ENCODE peak calls at places on chromosomes 16 and 17, in nine cellular contexts. One of them, this sample, is unnamed.

GRCh38 chr17:76092526-76093413 is 10.8 kb downstream of the EXOC7 start:
- DNase-seq in AG09309: no peak
- DNase-seq in fibroblast of mammary gland: no peak
- DNase-seq in progenitor cell of endocrine pancreas: no peak
- DNase-seq in sigmoid colon: no peak
- DNase-seq in osteoblast: peak; percentile 37
- DNase-seq in dorsolateral prefrontal cortex: no peak
- DNase-seq in GM13977: no peak
- DNase-seq in AG04450: no peak
- DNase-seq in this sample: no peak

GRCh38 chr16:77807-78443 is at the start of gene MPG:
- DNase-seq in fibroblast of mammary gland: peak; percentile 70
- DNase-seq in dorsolateral prefrontal cortex: peak; percentile 91
- DNase-seq in sigmoid colon: peak; percentile 95
- DNase-seq in AG09309: no peak
- DNase-seq in osteoblast: peak; percentile 100
- DNase-seq in progenitor cell of endocrine pancreas: peak; percentile 70
- DNase-seq in AG04450: no peak
- DNase-seq in GM13977: peak; percentile 100
- DNase-seq in this sample: peak; percentile 77

GRCh38 chr17:62805234-62805633 is 2.9 kb downstream of the MARCHF10 start:
- DNase-seq in AG04450: no peak
- DNase-seq in sigmoid colon: no peak
- DNase-seq in osteoblast: peak; percentile 91
- DNase-seq in fibroblast of mammary gland: peak; percentile 46
- DNase-seq in AG09309: no peak
- DNase-seq in progenitor cell of endocrine pancreas: no peak
- DNase-seq in dorsolateral prefrontal cortex: no peak
- DNase-seq in GM13977: no peak
- DNase-seq in this sample: no peak

GRCh38 chr17:792277-792676 is 10.1 kb downstream of the MRM3 start:
- DNase-seq in progenitor cell of endocrine pancreas: no peak
- DNase-seq in dorsolateral prefrontal cortex: no peak
- DNase-seq in osteoblast: no peak
- DNase-seq in AG04450: no peak
- DNase-seq in fibroblast of mammary gland: peak; percentile 27
- DNase-seq in sigmoid colon: peak; percentile 43
- DNase-seq in GM13977: no peak
- DNase-seq in AG09309: no peak
- DNase-seq in this sample: no peak

GRCh38 chr16:558298-559020 is 1.7 kb upstream of the PRR35 start:
- DNase-seq in AG04450: no peak
- DNase-seq in AG09309: no peak
- DNase-seq in sigmoid colon: no peak
- DNase-seq in fibroblast of mammary gland: no peak
- DNase-seq in progenitor cell of endocrine pancreas: no peak
- DNase-seq in GM13977: peak; percentile 46
- DNase-seq in dorsolateral prefrontal cortex: no peak
- DNase-seq in osteoblast: peak; percentile 94
- DNase-seq in this sample: no peak

GRCh38 chr17:44767493-44767892 is 8.7 kb downstream of the ADAM11 start:
- DNase-seq in progenitor cell of endocrine pancreas: no peak
- DNase-seq in sigmoid colon: no peak
- DNase-seq in GM13977: no peak
- DNase-seq in dorsolateral prefrontal cortex: no peak
- DNase-seq in AG09309: no peak
- DNase-seq in fibroblast of mammary gland: no peak
- DNase-seq in osteoblast: peak; percentile 76
- DNase-seq in AG04450: no peak
- DNase-seq in this sample: no peak

GRCh38 chr16:65618335-65618734 is 496.5 kb upstream of the CDH11 start:
- DNase-seq in fibroblast of mammary gland: no peak
- DNase-seq in dorsolateral prefrontal cortex: no peak
- DNase-seq in AG04450: no peak
- DNase-seq in sigmoid colon: no peak
- DNase-seq in osteoblast: no peak
- DNase-seq in GM13977: no peak
- DNase-seq in AG09309: no peak
- DNase-seq in progenitor cell of endocrine pancreas: no peak
- DNase-seq in this sample: no peak

GRCh38 chr17:30599424-30600061 is 122.3 kb downstream of the GOSR1 start:
- DNase-seq in progenitor cell of endocrine pancreas: no peak
- DNase-seq in sigmoid colon: no peak
- DNase-seq in AG04450: no peak
- DNase-seq in AG09309: no peak
- DNase-seq in fibroblast of mammary gland: no peak
- DNase-seq in dorsolateral prefrontal cortex: no peak
- DNase-seq in osteoblast: no peak
- DNase-seq in GM13977: no peak
- DNase-seq in this sample: no peak

GRCh38 chr16:57938936-57939871 is 31.7 kb downstream of the CNGB1 start:
- DNase-seq in progenitor cell of endocrine pancreas: no peak
- DNase-seq in osteoblast: peak; percentile 77
- DNase-seq in AG04450: no peak
- DNase-seq in sigmoid colon: no peak
- DNase-seq in GM13977: no peak
- DNase-seq in dorsolateral prefrontal cortex: peak; percentile 49
- DNase-seq in fibroblast of mammary gland: peak; percentile 66
- DNase-seq in AG09309: peak; percentile 62
- DNase-seq in this sample: peak; percentile 72

GRCh38 chr16:14013571-14014283 is 57.4 kb upstream of the MRTFB start:
- DNase-seq in GM13977: no peak
- DNase-seq in dorsolateral prefrontal cortex: no peak
- DNase-seq in AG09309: peak; percentile 79
- DNase-seq in progenitor cell of endocrine pancreas: no peak
- DNase-seq in sigmoid colon: no peak
- DNase-seq in AG04450: peak; percentile 86
- DNase-seq in fibroblast of mammary gland: peak; percentile 99
- DNase-seq in osteoblast: peak; percentile 86
- DNase-seq in this sample: peak; percentile 58

GRCh38 chr16:87178177-87178863 is 138.9 kb downstream of the C16orf95 start:
- DNase-seq in AG09309: no peak
- DNase-seq in fibroblast of mammary gland: no peak
- DNase-seq in AG04450: no peak
- DNase-seq in sigmoid colon: no peak
- DNase-seq in progenitor cell of endocrine pancreas: no peak
- DNase-seq in GM13977: no peak
- DNase-seq in osteoblast: no peak
- DNase-seq in dorsolateral prefrontal cortex: no peak
- DNase-seq in this sample: no peak

GRCh38 chr17:35804658-35805192 is 4.6 kb upstream of the TAF15 start:
- DNase-seq in progenitor cell of endocrine pancreas: no peak
- DNase-seq in AG09309: peak; percentile 93
- DNase-seq in AG04450: peak; percentile 84
- DNase-seq in osteoblast: peak; percentile 98
- DNase-seq in GM13977: peak; percentile 89
- DNase-seq in sigmoid colon: peak; percentile 73
- DNase-seq in fibroblast of mammary gland: peak; percentile 94
- DNase-seq in dorsolateral prefrontal cortex: no peak
- DNase-seq in this sample: peak; percentile 96

GRCh38 chr17:58330997-58331814 is 2.6 kb upstream of the TSPOAP1 start:
- DNase-seq in AG09309: no peak
- DNase-seq in AG04450: no peak
- DNase-seq in fibroblast of mammary gland: no peak
- DNase-seq in progenitor cell of endocrine pancreas: no peak
- DNase-seq in osteoblast: peak; percentile 62
- DNase-seq in GM13977: no peak
- DNase-seq in sigmoid colon: no peak
- DNase-seq in dorsolateral prefrontal cortex: peak; percentile 38
- DNase-seq in this sample: no peak

GRCh38 chr17:66633322-66633965 is 201.5 kb upstream of the CACNG5 start:
- DNase-seq in sigmoid colon: no peak
- DNase-seq in dorsolateral prefrontal cortex: no peak
- DNase-seq in osteoblast: no peak
- DNase-seq in AG09309: peak; percentile 14
- DNase-seq in progenitor cell of endocrine pancreas: no peak
- DNase-seq in GM13977: no peak
- DNase-seq in AG04450: no peak
- DNase-seq in fibroblast of mammary gland: peak; percentile 54
- DNase-seq in this sample: peak; percentile 27

GRCh38 chr16:55297910-55298175 is 26.2 kb upstream of the IRX6 start:
- DNase-seq in progenitor cell of endocrine pancreas: no peak
- DNase-seq in GM13977: no peak
- DNase-seq in osteoblast: peak; percentile 82
- DNase-seq in AG04450: no peak
- DNase-seq in sigmoid colon: no peak
- DNase-seq in AG09309: peak; percentile 16
- DNase-seq in fibroblast of mammary gland: peak; percentile 30
- DNase-seq in dorsolateral prefrontal cortex: no peak
- DNase-seq in this sample: no peak

GRCh38 chr17:68351395-68351794 is 60.1 kb downstream of the ARSG start:
- DNase-seq in dorsolateral prefrontal cortex: no peak
- DNase-seq in GM13977: no peak
- DNase-seq in progenitor cell of endocrine pancreas: no peak
- DNase-seq in AG04450: no peak
- DNase-seq in AG09309: no peak
- DNase-seq in sigmoid colon: no peak
- DNase-seq in fibroblast of mammary gland: peak; percentile 65
- DNase-seq in osteoblast: peak; percentile 77
- DNase-seq in this sample: peak; percentile 57
- TF ChIP-seq CTCF in dorsolateral prefrontal cortex: no peak
- TF ChIP-seq CTCF in GM13977: no peak
- TF ChIP-seq CTCF in progenitor cell of endocrine pancreas: no peak
- TF ChIP-seq CTCF in AG04450: no peak
- TF ChIP-seq CTCF in AG09309: no peak
- TF ChIP-seq CTCF in sigmoid colon: no peak
- TF ChIP-seq CTCF in fibroblast of mammary gland: peak; percentile 29
- TF ChIP-seq CTCF in osteoblast: peak; percentile 35
- TF ChIP-seq CTCF in this sample: peak; percentile 36

GRCh38 chr17:67779098-67779672 is 46.1 kb upstream of the BPTF start:
- DNase-seq in dorsolateral prefrontal cortex: no peak
- DNase-seq in progenitor cell of endocrine pancreas: no peak
- DNase-seq in GM13977: peak; percentile 55
- DNase-seq in fibroblast of mammary gland: peak; percentile 92
- DNase-seq in osteoblast: peak; percentile 82
- DNase-seq in sigmoid colon: peak; percentile 68
- DNase-seq in AG09309: no peak
- DNase-seq in AG04450: no peak
- DNase-seq in this sample: peak; percentile 73
- TF ChIP-seq CTCF in dorsolateral prefrontal cortex: no peak
- TF ChIP-seq CTCF in progenitor cell of endocrine pancreas: peak; percentile 64
- TF ChIP-seq CTCF in GM13977: peak; percentile 85
- TF ChIP-seq CTCF in fibroblast of mammary gland: peak; percentile 55
- TF ChIP-seq CTCF in osteoblast: peak; percentile 57
- TF ChIP-seq CTCF in sigmoid colon: peak; percentile 29
- TF ChIP-seq CTCF in AG09309: peak; percentile 61
- TF ChIP-seq CTCF in AG04450: peak; percentile 61
- TF ChIP-seq CTCF in this sample: peak; percentile 51

DNA sequence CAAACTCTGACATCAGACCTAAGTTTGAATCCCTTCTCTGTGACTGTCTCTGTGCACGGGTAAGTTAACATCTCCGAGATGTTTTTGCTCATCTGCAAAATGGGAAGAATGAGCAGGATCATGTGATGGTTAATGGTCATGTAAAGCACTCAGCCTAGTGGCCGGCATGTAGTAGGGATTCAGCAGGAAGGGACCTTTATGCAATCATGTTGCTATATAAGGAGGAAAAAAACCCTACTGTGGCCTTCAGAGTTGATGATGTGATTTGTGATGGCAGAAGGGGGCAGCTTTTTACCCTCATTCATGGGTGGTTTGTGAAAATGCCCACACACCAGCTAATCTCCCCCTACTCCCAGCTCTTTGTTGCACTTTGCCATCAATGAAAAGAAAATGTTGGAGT is 24.1 kb downstream of the CLEC16A start:
- DNase-seq in AG09309: no peak
- DNase-seq in progenitor cell of endocrine pancreas: no peak
- DNase-seq in fibroblast of mammary gland: no peak
- DNase-seq in sigmoid colon: no peak
- DNase-seq in dorsolateral prefrontal cortex: no peak
- DNase-seq in AG04450: no peak
- DNase-seq in osteoblast: no peak
- DNase-seq in GM13977: no peak
- DNase-seq in this sample: no peak
- TF ChIP-seq CTCF in AG09309: no peak
- TF ChIP-seq CTCF in progenitor cell of endocrine pancreas: no peak
- TF ChIP-seq CTCF in fibroblast of mammary gland: no peak
- TF ChIP-seq CTCF in sigmoid colon: no peak
- TF ChIP-seq CTCF in dorsolateral prefrontal cortex: no peak
- TF ChIP-seq CTCF in AG04450: peak; percentile 16
- TF ChIP-seq CTCF in osteoblast: no peak
- TF ChIP-seq CTCF in GM13977: no peak
- TF ChIP-seq CTCF in this sample: no peak

DNA sequence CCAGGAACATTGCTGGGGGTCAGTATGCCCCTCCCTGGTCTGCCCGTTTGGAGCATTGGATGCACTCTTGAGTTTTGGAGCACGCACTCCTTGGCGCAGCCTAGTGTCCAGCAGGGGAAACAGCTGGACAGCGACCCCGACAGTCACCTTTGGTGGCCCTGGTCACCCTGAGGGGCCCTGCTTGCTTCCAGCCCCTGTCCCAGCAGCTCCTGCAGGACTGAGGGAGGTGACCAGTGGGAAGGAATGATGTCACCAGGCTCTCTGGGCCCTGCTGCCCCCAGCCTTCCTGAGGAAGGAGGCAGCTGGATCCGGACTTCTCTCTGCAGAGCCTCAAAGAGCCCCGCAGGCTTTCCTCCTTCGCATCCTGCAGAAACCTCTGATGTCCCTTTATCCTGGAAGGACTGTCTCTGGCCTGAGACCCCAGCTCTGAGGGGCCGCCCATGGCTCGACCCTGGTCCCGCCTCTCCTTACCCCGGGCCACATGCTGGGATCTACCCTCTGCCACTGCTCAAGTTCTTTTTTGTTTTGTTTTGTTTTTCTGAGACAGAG is 11.8 kb downstream of the ZSCAN10 start:
- DNase-seq in fibroblast of mammary gland: no peak
- DNase-seq in AG09309: no peak
- DNase-seq in sigmoid colon: no peak
- DNase-seq in AG04450: no peak
- DNase-seq in GM13977: peak; percentile 31
- DNase-seq in dorsolateral prefrontal cortex: no peak
- DNase-seq in osteoblast: no peak
- DNase-seq in progenitor cell of endocrine pancreas: no peak
- DNase-seq in this sample: peak; percentile 22
- TF ChIP-seq CTCF in fibroblast of mammary gland: peak; percentile 11
- TF ChIP-seq CTCF in AG09309: peak; percentile 18
- TF ChIP-seq CTCF in sigmoid colon: no peak
- TF ChIP-seq CTCF in AG04450: peak; percentile 26
- TF ChIP-seq CTCF in GM13977: peak; percentile 57
- TF ChIP-seq CTCF in dorsolateral prefrontal cortex: no peak
- TF ChIP-seq CTCF in osteoblast: peak; percentile 27
- TF ChIP-seq CTCF in progenitor cell of endocrine pancreas: peak; percentile 23
- TF ChIP-seq CTCF in this sample: peak; percentile 37

GRCh38 chr17:79045830-79046500 is 22.0 kb downstream of the C1QTNF1 start:
- DNase-seq in dorsolateral prefrontal cortex: peak; percentile 85
- DNase-seq in osteoblast: peak; percentile 93
- DNase-seq in GM13977: peak; percentile 89
- DNase-seq in sigmoid colon: peak; percentile 90
- DNase-seq in fibroblast of mammary gland: peak; percentile 73
- DNase-seq in AG09309: no peak
- DNase-seq in progenitor cell of endocrine pancreas: peak; percentile 68
- DNase-seq in AG04450: no peak
- DNase-seq in this sample: peak; percentile 77
- TF ChIP-seq CTCF in dorsolateral prefrontal cortex: peak; percentile 89
- TF ChIP-seq CTCF in osteoblast: peak; percentile 85
- TF ChIP-seq CTCF in GM13977: peak; percentile 97
- TF ChIP-seq CTCF in sigmoid colon: peak; percentile 86
- TF ChIP-seq CTCF in fibroblast of mammary gland: peak; percentile 90
- TF ChIP-seq CTCF in AG09309: peak; percentile 98
- TF ChIP-seq CTCF in progenitor cell of endocrine pancreas: peak; percentile 93
- TF ChIP-seq CTCF in AG04450: peak; percentile 97
- TF ChIP-seq CTCF in this sample: peak; percentile 89

GRCh38 chr17:69335018-69335417 is 8.1 kb upstream of the ABCA5 start:
- DNase-seq in dorsolateral prefrontal cortex: no peak
- DNase-seq in progenitor cell of endocrine pancreas: no peak
- DNase-seq in osteoblast: peak; percentile 73
- DNase-seq in AG09309: no peak
- DNase-seq in sigmoid colon: no peak
- DNase-seq in fibroblast of mammary gland: peak; percentile 52
- DNase-seq in GM13977: no peak
- DNase-seq in AG04450: no peak
- DNase-seq in this sample: peak; percentile 65
- TF ChIP-seq CTCF in dorsolateral prefrontal cortex: peak; percentile 44
- TF ChIP-seq CTCF in progenitor cell of endocrine pancreas: peak; percentile 47
- TF ChIP-seq CTCF in osteoblast: peak; percentile 40
- TF ChIP-seq CTCF in AG09309: peak; percentile 34
- TF ChIP-seq CTCF in sigmoid colon: peak; percentile 23
- TF ChIP-seq CTCF in fibroblast of mammary gland: peak; percentile 47
- TF ChIP-seq CTCF in GM13977: peak; percentile 42
- TF ChIP-seq CTCF in AG04450: peak; percentile 49
- TF ChIP-seq CTCF in this sample: peak; percentile 59